ENCODE peak calls at places on chromosomes 7 and 10, in eight cellular contexts. Q is NCI-H2081, C is BJ, S is dorsolateral prefrontal cortex, F is NCI-H774, W is lung, Z is endodermal cell, K is NCI-H460. N is an unnamed sample.

GRCh38 chr10:91983403-91983802 is 59.8 kb downstream of the BTAF1 start:
- DNase-seq in K (no peak), Q (no peak), W (no peak), Z (no peak), F (no peak), S (no peak), C (no peak), N (no peak)

GRCh38 chr10:68600041-68600778 is 40.1 kb downstream of the TET1 start:
- DNase-seq in F (peak), Z (peak), C (peak), Q (peak), K (peak), S (peak), W (peak), N (peak)

GRCh38 chr10:72275351-72276012 is 1.8 kb downstream of the DDIT4 start:
- DNase-seq in S (no peak), Q (no peak), K (no peak), F (no peak), W (no peak), Z (no peak), C (no peak), N (no peak)

GRCh38 chr10:34565934-34566333 is 249.2 kb downstream of the PARD3 start:
- DNase-seq in Z (no peak), F (no peak), S (no peak), Q (no peak), C (no peak), W (no peak), K (no peak), N (no peak)

GRCh38 chr10:66780796-66781195 is 145.0 kb upstream of the LRRTM3 start:
- DNase-seq in F (no peak), S (no peak), Z (no peak), C (no peak), Q (no peak), K (no peak), W (no peak), N (no peak)

GRCh38 chr7:117325836-117326235 is 3.0 kb upstream of the WNT2 start:
- DNase-seq in Q (no peak), Z (no peak), W (no peak), C (no peak), F (no peak), S (no peak), K (no peak), N (no peak)

GRCh38 chr7:25148772-25149575 is 23.9 kb upstream of the CYCS start:
- DNase-seq in Z (peak), F (no peak), C (no peak), W (no peak), S (no peak), K (no peak), Q (no peak), N (no peak)

GRCh38 chr7:116534790-116535189 is 10.0 kb downstream of the CAV1 start:
- DNase-seq in S (no peak), Q (no peak), F (no peak), Z (no peak), W (peak), C (no peak), K (no peak), N (no peak)

GRCh38 chr10:132872658-132873057 is 69.7 kb downstream of the CFAP46 start:
- DNase-seq in Z (no peak), W (no peak), S (peak), Q (no peak), F (no peak), C (no peak), K (no peak), N (no peak)

GRCh38 chr10:7362451-7362850 is 48.4 kb downstream of the SFMBT2 start:
- DNase-seq in Q (no peak), S (no peak), W (no peak), K (no peak), Z (no peak), F (no peak), C (no peak), N (no peak)

GRCh38 chr10:77383861-77384553 is 253.6 kb downstream of the KCNMA1 start:
- DNase-seq in Z (peak), C (no peak), S (peak), F (no peak), Q (no peak), K (no peak), W (no peak), N (no peak)

GRCh38 chr10:3902054-3902808 is 117.2 kb upstream of the KLF6 start:
- DNase-seq in Q (no peak), C (no peak), F (no peak), S (no peak), W (no peak), Z (no peak), K (peak), N (no peak)

GRCh38 chr10:77576007-77576367 is 61.6 kb downstream of the KCNMA1 start:
- DNase-seq in K (no peak), Q (no peak), C (no peak), S (no peak), F (no peak), W (no peak), Z (no peak), N (no peak)

GRCh38 chr7:94367940-94368339 is 26.8 kb upstream of the COL1A2 start:
- DNase-seq in C (no peak), S (no peak), Q (no peak), F (no peak), K (no peak), W (no peak), Z (no peak), N (no peak)

GRCh38 chr7:102220929-102221850 is 65.5 kb upstream of the SH2B2 start:
- DNase-seq in C (no peak), F (no peak), S (no peak), Z (no peak), K (no peak), Q (no peak), W (no peak), N (no peak)

GRCh38 chr7:129150199-129150996 is 5.9 kb downstream of the TSPAN33 start:
- DNase-seq in F (no peak), K (no peak), C (no peak), W (no peak), S (no peak), Q (no peak), Z (peak), N (no peak)

GRCh38 chr10:69230128-69230527 is 10.0 kb downstream of the HKDC1 start:
- DNase-seq in W (no peak), K (no peak), F (no peak), C (no peak), Q (no peak), S (no peak), Z (no peak), N (no peak)

GRCh38 chr7:116583653-116584052 is 58.8 kb downstream of the CAV1 start:
- DNase-seq in Q (no peak), S (no peak), K (no peak), Z (no peak), C (no peak), W (no peak), F (no peak), N (no peak)

GRCh38 chr7:126702242-126703016 is 550.3 kb downstream of the GRM8 start:
- DNase-seq in F (no peak), K (no peak), S (no peak), C (no peak), Q (no peak), Z (no peak), W (no peak), N (no peak)

GRCh38 chr10:94149702-94150101 is 156.0 kb downstream of the PLCE1 start:
- DNase-seq in S (no peak), W (no peak), Q (no peak), C (no peak), F (no peak), Z (no peak), K (no peak), N (no peak)